ENCODE peak calls at places on chromosomes 12 and 14, in five cellular contexts. F is HepG2, Z is H1, T is K562, U is GM12878. G is an unnamed sample.

GRCh38 chr12:2673966-2674810 is 120.6 kb upstream of the FKBP4 start:
- DNase-seq in F (no peak), Z (peak; percentile 74), T (peak; percentile 17), U (no peak), G (peak; percentile 24)

GRCh38 chr12:122921917-122922316 is 26.0 kb upstream of the VPS37B start:
- DNase-seq in F (no peak), Z (no peak), T (no peak), U (no peak), G (no peak)

GRCh38 chr12:30794591-30795409 is 40.0 kb upstream of the CAPRIN2 start:
- DNase-seq in F (peak; percentile 67), Z (no peak), T (peak; percentile 39), U (no peak), G (peak; percentile 86)

GRCh38 chr14:102317564-102318248 is 1.8 kb upstream of the ZNF839 start:
- DNase-seq in F (peak; percentile 71), Z (no peak), T (peak; percentile 37), U (no peak), G (no peak)

GRCh38 chr14:96057738-96058137 is 18.6 kb downstream of the C14orf132 start:
- DNase-seq in F (no peak), Z (no peak), T (no peak), U (no peak), G (no peak)

GRCh38 chr12:102478416-102479098 is 1.8 kb downstream of the IGF1 start:
- DNase-seq in F (no peak), Z (no peak), T (peak; percentile 31), U (peak; percentile 82), G (no peak)

GRCh38 chr14:88228519-88229236 is 94.4 kb downstream of the KCNK10 start:
- DNase-seq in F (no peak), Z (no peak), T (no peak), U (no peak), G (no peak)

GRCh38 chr12:45762185-45763110 is 32.9 kb downstream of the ARID2 start:
- DNase-seq in F (peak; percentile 28), Z (no peak), T (peak; percentile 55), U (no peak), G (peak; percentile 62)

GRCh38 chr14:60356921-60357550 is 108.0 kb downstream of the PPM1A start:
- DNase-seq in F (no peak), Z (peak; percentile 52), T (no peak), U (no peak), G (no peak)

GRCh38 chr12:70306676-70307075 is 59.4 kb upstream of the KCNMB4 start:
- DNase-seq in F (no peak), Z (no peak), T (no peak), U (no peak), G (no peak)

DNA sequence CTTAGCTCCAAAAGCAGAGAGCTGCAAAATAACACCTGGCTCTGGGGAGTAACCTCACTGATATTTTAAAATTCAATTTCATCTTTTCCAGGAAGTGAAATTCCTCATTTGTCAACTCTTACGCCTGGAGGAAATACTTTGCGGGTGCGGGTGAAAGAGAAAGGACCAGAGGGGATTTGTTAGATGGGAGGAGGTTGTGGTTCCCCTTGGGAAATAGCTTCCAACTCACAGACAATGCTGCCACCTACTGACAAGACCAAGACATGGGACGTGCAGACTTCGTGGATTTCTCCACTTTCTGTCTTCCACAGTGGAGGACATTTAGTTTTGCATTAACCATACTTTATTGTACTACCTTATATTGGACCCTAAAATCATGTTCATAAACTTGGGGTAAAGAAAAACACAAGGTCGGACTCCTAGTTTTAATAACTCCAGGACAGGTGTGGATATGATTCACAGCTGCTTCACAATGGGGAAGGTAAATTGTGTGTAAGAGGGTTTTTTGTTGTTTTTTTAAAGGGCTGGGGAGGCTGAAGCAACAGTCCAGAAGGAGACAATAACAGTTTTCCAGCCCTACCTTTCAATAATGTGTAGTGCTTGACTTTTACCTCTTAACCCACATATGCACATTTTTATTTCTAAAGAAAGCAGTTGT is 10.8 kb downstream of the FBXL14 start:
- DNase-seq in F (peak; percentile 72), Z (peak; percentile 64), T (peak; percentile 83), U (peak; percentile 77), G (peak; percentile 87)
- TF ChIP-seq EP300 in F (no peak), Z (no peak), T (no peak), U (no peak), G (no peak)

GRCh38 chr14:39154594-39155189 is 15.4 kb downstream of the TRAPPC6B start:
- DNase-seq in F (no peak), Z (peak; percentile 10), T (no peak), U (no peak), G (no peak)

GRCh38 chr14:39160494-39160893 is 9.6 kb downstream of the TRAPPC6B start:
- DNase-seq in F (no peak), Z (no peak), T (no peak), U (no peak), G (no peak)

GRCh38 chr14:39158222-39158858 is 11.8 kb downstream of the TRAPPC6B start:
- DNase-seq in F (no peak), Z (no peak), T (no peak), U (no peak), G (no peak)
- TF ChIP-seq POLR2A in F (no peak), Z (no peak), T (no peak), U (no peak), G (no peak)

DNA sequence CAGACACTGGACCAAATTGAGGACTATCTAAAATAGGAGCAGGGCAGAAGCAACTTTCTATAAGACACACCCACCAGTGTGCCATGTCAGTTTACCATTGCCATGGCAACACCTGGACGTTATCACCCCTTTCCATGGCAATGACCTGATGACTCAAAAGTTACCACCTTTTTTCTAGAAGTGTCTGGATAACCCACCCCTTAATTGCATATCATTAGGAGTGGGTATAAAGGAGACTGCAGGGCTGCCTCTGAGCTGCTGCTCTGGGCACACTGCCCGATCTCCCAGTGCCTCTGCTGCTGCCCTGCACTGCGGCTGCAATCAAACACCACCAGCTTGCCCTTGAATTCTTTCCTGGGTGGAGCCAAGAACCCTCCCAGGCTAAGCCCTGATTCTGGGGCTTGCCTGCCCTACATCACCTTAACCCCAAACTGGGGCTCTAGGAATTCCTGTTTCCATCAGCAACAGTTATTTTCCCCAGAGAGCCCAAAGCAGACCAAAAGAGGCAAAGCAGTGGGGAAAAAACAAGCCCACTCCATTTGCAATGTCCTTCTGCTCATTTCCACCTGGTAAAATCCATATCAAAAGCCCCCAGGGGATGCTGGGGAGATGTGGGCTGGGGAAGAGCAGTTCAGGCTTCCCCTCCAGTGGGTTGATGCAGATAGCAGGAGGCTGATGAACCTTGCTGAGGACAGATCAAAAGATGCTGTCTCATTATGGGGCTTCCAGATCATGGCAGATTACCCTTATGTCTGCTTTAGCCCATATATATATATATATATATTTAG is 129.5 kb upstream of the NCOR2 start:
- DNase-seq in F (no peak), Z (no peak), T (no peak), U (no peak), G (no peak)
- TF ChIP-seq CHD2 in F (no peak), Z (no peak), T (no peak), U (no peak), G (no peak)

DNA sequence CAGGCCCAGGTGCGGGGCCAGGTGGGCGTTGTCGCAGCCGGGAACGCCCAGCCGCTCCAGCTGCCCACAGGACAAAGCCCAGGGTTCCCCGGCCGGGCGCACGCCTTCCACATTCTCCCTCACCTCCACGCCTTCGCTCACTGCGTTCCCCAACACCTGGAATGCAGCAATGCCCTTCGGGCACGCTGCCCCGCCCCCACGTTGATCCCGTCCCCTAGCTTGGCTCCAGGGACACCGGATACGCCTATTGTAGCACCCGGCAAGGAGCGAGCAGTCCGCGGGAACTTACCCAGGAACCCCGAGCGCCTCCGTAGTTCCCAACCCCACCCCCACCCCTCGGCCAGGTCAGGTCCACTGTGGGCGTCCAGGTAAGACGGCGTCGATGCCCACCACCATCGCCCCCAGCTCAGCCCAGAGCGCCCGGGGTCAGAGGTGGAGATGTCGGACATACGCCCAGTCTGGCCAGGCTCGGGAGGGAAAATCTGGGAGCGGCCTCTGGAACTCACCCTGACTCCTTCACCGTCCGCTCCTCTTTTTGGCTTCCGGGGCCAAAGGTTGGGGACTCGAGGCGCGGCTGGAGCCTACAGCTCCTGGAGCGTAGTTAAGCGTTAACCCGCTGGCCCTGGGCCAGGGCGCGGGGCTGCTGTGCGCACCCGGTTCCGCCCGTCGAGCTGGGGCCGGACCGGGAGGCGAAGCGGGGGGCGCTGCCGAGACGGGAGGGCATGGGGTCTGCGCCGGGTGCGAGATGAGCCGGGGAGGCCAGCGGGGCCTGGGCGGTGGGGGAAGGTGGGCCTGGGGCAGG is 600 bp upstream of the CEP170B start:
- DNase-seq in F (peak; percentile 85), Z (peak; percentile 86), T (peak; percentile 40), U (no peak), G (peak; percentile 70)
- TF ChIP-seq EP300 in F (no peak), Z (no peak), T (no peak), U (no peak), G (no peak)

GRCh38 chr12:52007158-52007921 is 594 bp downstream of the TAMALIN start:
- DNase-seq in F (no peak), Z (no peak), T (no peak), U (no peak), G (no peak)

GRCh38 chr12:52005903-52006703 is 643 bp upstream of the TAMALIN start:
- DNase-seq in F (no peak), Z (no peak), T (no peak), U (peak; percentile 32), G (no peak)

GRCh38 chr12:52007982-52008510 is 1.3 kb downstream of the TAMALIN start:
- DNase-seq in F (no peak), Z (no peak), T (no peak), U (no peak), G (no peak)

GRCh38 chr12:52005218-52005902 is 1.4 kb upstream of the TAMALIN start:
- DNase-seq in F (no peak), Z (no peak), T (no peak), U (no peak), G (no peak)

DNA sequence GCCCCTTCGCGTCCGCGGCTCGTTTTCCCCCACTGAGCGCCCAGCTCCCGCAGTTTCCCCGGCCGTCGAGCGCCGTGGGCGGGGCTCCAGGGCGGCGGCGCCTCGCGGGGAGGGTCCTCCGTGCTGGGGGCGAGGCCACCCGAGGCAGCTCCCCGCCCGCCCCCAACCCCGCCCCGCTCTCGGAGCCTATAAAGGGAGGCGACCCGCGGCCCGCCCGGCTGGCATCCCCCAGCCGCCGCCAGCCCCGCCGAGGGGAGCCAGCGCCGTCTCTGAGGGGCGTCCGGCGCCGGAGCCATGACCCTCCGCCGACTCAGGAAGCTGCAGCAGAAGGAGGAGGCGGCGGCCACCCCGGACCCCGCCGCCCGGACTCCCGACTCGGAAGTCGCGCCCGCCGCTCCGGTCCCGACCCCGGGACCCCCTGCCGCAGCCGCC is at the start of gene TAMALIN:
- DNase-seq in F (no peak), Z (no peak), T (no peak), U (no peak), G (no peak)
- TF ChIP-seq POLR2A in F (no peak), Z (no peak), T (no peak), U (peak; percentile 62), G (no peak)

GRCh38 chr12:130049666-130050065 is 112.6 kb upstream of the FZD10 start:
- DNase-seq in F (no peak), Z (no peak), T (peak; percentile 14), U (no peak), G (no peak)

GRCh38 chr12:130054803-130055202 is 107.5 kb upstream of the FZD10 start:
- DNase-seq in F (no peak), Z (no peak), T (no peak), U (no peak), G (no peak)

GRCh38 chr12:130051900-130052299 is 110.4 kb upstream of the FZD10 start:
- DNase-seq in F (no peak), Z (no peak), T (no peak), U (no peak), G (no peak)

DNA sequence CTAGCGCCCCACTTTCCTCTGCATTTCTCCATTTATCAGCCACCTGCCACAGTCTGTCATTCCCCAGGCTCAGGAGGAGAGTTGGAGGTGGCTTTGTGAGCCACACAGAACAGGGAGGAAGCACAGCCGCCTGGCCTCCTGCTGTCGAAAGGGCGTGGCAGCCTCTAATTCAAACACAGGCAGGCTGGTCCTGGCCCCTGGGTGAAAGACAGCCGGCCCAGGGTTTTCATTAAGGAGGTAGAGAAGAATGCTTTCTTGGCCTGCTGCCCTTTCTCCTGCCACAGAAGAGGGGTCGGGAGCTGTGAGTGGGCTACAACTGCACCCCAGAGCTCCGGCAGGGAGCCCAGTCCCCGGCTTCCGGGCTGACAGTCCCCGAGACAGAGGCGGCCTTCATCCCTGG is 108.6 kb upstream of the FZD10 start:
- DNase-seq in F (no peak), Z (peak; percentile 58), T (no peak), U (no peak), G (peak; percentile 12)
- TF ChIP-seq CHD2 in F (no peak), Z (no peak), T (no peak), U (no peak), G (no peak)